ENCODE peak calls at places on chromosome 14, in eight cellular contexts. One of them, this sample, is unnamed.

GRCh38 chr14:23183479-23183878 is at the start of gene SLC7A8:
- DNase-seq in upper lobe of right lung: peak; percentile 81
- DNase-seq in Peyer's patch: peak; percentile 68
- DNase-seq in osteoblast: peak; percentile 65
- DNase-seq in A673: peak; percentile 72
- DNase-seq in cardiac muscle cell: no peak
- DNase-seq in ovary: peak; percentile 93
- DNase-seq in psoas muscle: peak; percentile 30
- DNase-seq in this sample: no peak

GRCh38 chr14:44812672-44813071 is 149.1 kb downstream of the KLHL28 start:
- DNase-seq in upper lobe of right lung: no peak
- DNase-seq in Peyer's patch: no peak
- DNase-seq in osteoblast: no peak
- DNase-seq in A673: no peak
- DNase-seq in cardiac muscle cell: no peak
- DNase-seq in ovary: no peak
- DNase-seq in psoas muscle: no peak
- DNase-seq in this sample: no peak

GRCh38 chr14:93013368-93013719 is 90.4 kb downstream of the CHGA start:
- DNase-seq in upper lobe of right lung: no peak
- DNase-seq in Peyer's patch: no peak
- DNase-seq in osteoblast: peak; percentile 97
- DNase-seq in A673: no peak
- DNase-seq in cardiac muscle cell: peak; percentile 77
- DNase-seq in ovary: no peak
- DNase-seq in psoas muscle: no peak
- DNase-seq in this sample: no peak

GRCh38 chr14:100062602-100063001 is 2.6 kb upstream of the EVL start:
- DNase-seq in upper lobe of right lung: no peak
- DNase-seq in Peyer's patch: no peak
- DNase-seq in osteoblast: no peak
- DNase-seq in A673: no peak
- DNase-seq in cardiac muscle cell: no peak
- DNase-seq in ovary: no peak
- DNase-seq in psoas muscle: no peak
- DNase-seq in this sample: no peak

GRCh38 chr14:50619569-50620141 is 48.5 kb downstream of the SAV1 start:
- DNase-seq in upper lobe of right lung: no peak
- DNase-seq in Peyer's patch: no peak
- DNase-seq in osteoblast: no peak
- DNase-seq in A673: peak; percentile 62
- DNase-seq in cardiac muscle cell: peak; percentile 69
- DNase-seq in ovary: no peak
- DNase-seq in psoas muscle: no peak
- DNase-seq in this sample: no peak

GRCh38 chr14:89915114-89915878 is 39.2 kb downstream of the EFCAB11 start:
- DNase-seq in upper lobe of right lung: no peak
- DNase-seq in Peyer's patch: no peak
- DNase-seq in osteoblast: no peak
- DNase-seq in A673: peak; percentile 72
- DNase-seq in cardiac muscle cell: peak; percentile 80
- DNase-seq in ovary: peak; percentile 78
- DNase-seq in psoas muscle: peak; percentile 27
- DNase-seq in this sample: no peak

GRCh38 chr14:92456215-92457017 is 57.2 kb upstream of the RIN3 start:
- DNase-seq in upper lobe of right lung: peak; percentile 81
- DNase-seq in Peyer's patch: no peak
- DNase-seq in osteoblast: peak; percentile 95
- DNase-seq in A673: peak; percentile 20
- DNase-seq in cardiac muscle cell: peak; percentile 86
- DNase-seq in ovary: peak; percentile 50
- DNase-seq in psoas muscle: peak; percentile 53
- DNase-seq in this sample: no peak

GRCh38 chr14:49621114-49621881 is 699 bp downstream of the MGAT2 start:
- DNase-seq in upper lobe of right lung: peak; percentile 91
- DNase-seq in Peyer's patch: peak; percentile 78
- DNase-seq in osteoblast: no peak
- DNase-seq in A673: peak; percentile 83
- DNase-seq in cardiac muscle cell: peak; percentile 65
- DNase-seq in ovary: peak; percentile 66
- DNase-seq in psoas muscle: peak; percentile 82
- DNase-seq in this sample: peak; percentile 92

GRCh38 chr14:81178063-81178462 is 42.7 kb downstream of the GTF2A1 start:
- DNase-seq in upper lobe of right lung: no peak
- DNase-seq in Peyer's patch: no peak
- DNase-seq in osteoblast: no peak
- DNase-seq in A673: no peak
- DNase-seq in cardiac muscle cell: no peak
- DNase-seq in ovary: no peak
- DNase-seq in psoas muscle: no peak
- DNase-seq in this sample: no peak

GRCh38 chr14:22448905-22449611 is 140.0 kb downstream of the DAD1 start:
- DNase-seq in upper lobe of right lung: no peak
- DNase-seq in Peyer's patch: no peak
- DNase-seq in osteoblast: peak; percentile 32
- DNase-seq in A673: no peak
- DNase-seq in cardiac muscle cell: peak; percentile 65
- DNase-seq in ovary: no peak
- DNase-seq in psoas muscle: peak; percentile 21
- DNase-seq in this sample: no peak

GRCh38 chr14:30333934-30334333 is 225.0 kb upstream of the G2E3 start:
- DNase-seq in upper lobe of right lung: no peak
- DNase-seq in Peyer's patch: no peak
- DNase-seq in osteoblast: no peak
- DNase-seq in A673: no peak
- DNase-seq in cardiac muscle cell: no peak
- DNase-seq in ovary: no peak
- DNase-seq in psoas muscle: no peak
- DNase-seq in this sample: no peak

GRCh38 chr14:35534130-35534883 is at the start of gene INSM2:
- DNase-seq in upper lobe of right lung: peak; percentile 66
- DNase-seq in Peyer's patch: no peak
- DNase-seq in osteoblast: no peak
- DNase-seq in A673: peak; percentile 17
- DNase-seq in cardiac muscle cell: no peak
- DNase-seq in ovary: no peak
- DNase-seq in psoas muscle: no peak
- DNase-seq in this sample: peak; percentile 76

GRCh38 chr14:71834308-71835204 is 97.7 kb upstream of the RGS6 start:
- DNase-seq in upper lobe of right lung: no peak
- DNase-seq in Peyer's patch: no peak
- DNase-seq in osteoblast: no peak
- DNase-seq in A673: no peak
- DNase-seq in cardiac muscle cell: no peak
- DNase-seq in ovary: no peak
- DNase-seq in psoas muscle: no peak
- DNase-seq in this sample: no peak

DNA sequence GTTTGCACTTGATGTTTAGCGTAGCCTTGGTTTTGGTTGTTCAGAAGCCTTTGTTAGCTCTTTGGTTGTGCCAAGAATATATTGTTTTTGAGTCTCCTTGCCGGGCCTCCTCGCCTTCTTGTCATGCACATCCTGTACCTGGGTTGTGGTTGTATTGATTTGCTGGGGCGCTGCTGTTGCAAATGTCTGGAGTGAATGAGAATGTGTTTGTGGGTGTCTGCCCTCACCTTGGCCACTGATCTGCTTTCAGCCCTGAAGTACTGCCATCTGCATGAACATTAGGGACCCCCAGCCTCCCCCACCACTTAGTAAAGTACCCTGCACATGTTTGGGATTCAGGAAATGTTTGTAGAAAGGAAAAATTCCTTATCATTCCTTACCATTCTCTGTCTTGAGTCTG is 16.5 kb downstream of the PRKCH start:
- DNase-seq in upper lobe of right lung: no peak
- DNase-seq in Peyer's patch: no peak
- DNase-seq in osteoblast: no peak
- DNase-seq in A673: no peak
- DNase-seq in cardiac muscle cell: no peak
- DNase-seq in ovary: no peak
- DNase-seq in psoas muscle: no peak
- DNase-seq in this sample: no peak
- H3K4me1 ChIP-seq in upper lobe of right lung: peaks cover 46% of the 10 kb centered on the region
- H3K4me1 ChIP-seq in Peyer's patch: no peaks in the 10 kb centered on the region
- H3K4me1 ChIP-seq in osteoblast: no peaks in the 10 kb centered on the region
- H3K4me1 ChIP-seq in A673: no peaks in the 10 kb centered on the region
- H3K4me1 ChIP-seq in cardiac muscle cell: peaks cover 58% of the 10 kb centered on the region
- H3K4me1 ChIP-seq in ovary: no peaks in the 10 kb centered on the region
- H3K4me1 ChIP-seq in psoas muscle: no peaks in the 10 kb centered on the region
- H3K4me1 ChIP-seq in this sample: no peaks in the 10 kb centered on the region

GRCh38 chr14:101844752-101845151 is 83.2 kb downstream of the PPP2R5C start:
- DNase-seq in upper lobe of right lung: no peak
- DNase-seq in Peyer's patch: no peak
- DNase-seq in osteoblast: no peak
- DNase-seq in A673: no peak
- DNase-seq in cardiac muscle cell: no peak
- DNase-seq in ovary: no peak
- DNase-seq in psoas muscle: no peak
- DNase-seq in this sample: no peak
- H3K36me3 ChIP-seq in upper lobe of right lung: peaks cover 5% of the 10 kb centered on the region
- H3K36me3 ChIP-seq in Peyer's patch: no peaks in the 10 kb centered on the region
- H3K36me3 ChIP-seq in osteoblast: no peaks in the 10 kb centered on the region
- H3K36me3 ChIP-seq in A673: no peaks in the 10 kb centered on the region
- H3K36me3 ChIP-seq in cardiac muscle cell: no peaks in the 10 kb centered on the region
- H3K36me3 ChIP-seq in ovary: no peaks in the 10 kb centered on the region
- H3K36me3 ChIP-seq in psoas muscle: no peaks in the 10 kb centered on the region
- H3K36me3 ChIP-seq in this sample: no peaks in the 10 kb centered on the region

GRCh38 chr14:85572845-85573244 is 42.9 kb downstream of the FLRT2 start:
- DNase-seq in upper lobe of right lung: no peak
- DNase-seq in Peyer's patch: no peak
- DNase-seq in osteoblast: peak; percentile 47
- DNase-seq in A673: peak; percentile 56
- DNase-seq in cardiac muscle cell: peak; percentile 79
- DNase-seq in ovary: no peak
- DNase-seq in psoas muscle: no peak
- DNase-seq in this sample: no peak

GRCh38 chr14:85574849-85575616 is 45.1 kb downstream of the FLRT2 start:
- DNase-seq in upper lobe of right lung: no peak
- DNase-seq in Peyer's patch: no peak
- DNase-seq in osteoblast: no peak
- DNase-seq in A673: no peak
- DNase-seq in cardiac muscle cell: no peak
- DNase-seq in ovary: no peak
- DNase-seq in psoas muscle: no peak
- DNase-seq in this sample: no peak

GRCh38 chr14:85572021-85572420 is 42.1 kb downstream of the FLRT2 start:
- DNase-seq in upper lobe of right lung: no peak
- DNase-seq in Peyer's patch: no peak
- DNase-seq in osteoblast: no peak
- DNase-seq in A673: no peak
- DNase-seq in cardiac muscle cell: no peak
- DNase-seq in ovary: no peak
- DNase-seq in psoas muscle: no peak
- DNase-seq in this sample: no peak

GRCh38 chr14:85575617-85575898 is 45.6 kb downstream of the FLRT2 start:
- DNase-seq in upper lobe of right lung: no peak
- DNase-seq in Peyer's patch: no peak
- DNase-seq in osteoblast: no peak
- DNase-seq in A673: no peak
- DNase-seq in cardiac muscle cell: no peak
- DNase-seq in ovary: no peak
- DNase-seq in psoas muscle: no peak
- DNase-seq in this sample: no peak

GRCh38 chr14:85573406-85573805 is 43.5 kb downstream of the FLRT2 start:
- DNase-seq in upper lobe of right lung: no peak
- DNase-seq in Peyer's patch: no peak
- DNase-seq in osteoblast: no peak
- DNase-seq in A673: no peak
- DNase-seq in cardiac muscle cell: no peak
- DNase-seq in ovary: no peak
- DNase-seq in psoas muscle: no peak
- DNase-seq in this sample: no peak
- H3K4me1 ChIP-seq in upper lobe of right lung: no peaks in the 10 kb centered on the region
- H3K4me1 ChIP-seq in Peyer's patch: no peaks in the 10 kb centered on the region
- H3K4me1 ChIP-seq in osteoblast: peaks cover 46% of the 10 kb centered on the region
- H3K4me1 ChIP-seq in A673: peaks cover 39% of the 10 kb centered on the region
- H3K4me1 ChIP-seq in cardiac muscle cell: peaks cover 74% of the 10 kb centered on the region
- H3K4me1 ChIP-seq in ovary: peaks cover 11% of the 10 kb centered on the region
- H3K4me1 ChIP-seq in psoas muscle: peaks cover 15% of the 10 kb centered on the region
- H3K4me1 ChIP-seq in this sample: no peaks in the 10 kb centered on the region

DNA sequence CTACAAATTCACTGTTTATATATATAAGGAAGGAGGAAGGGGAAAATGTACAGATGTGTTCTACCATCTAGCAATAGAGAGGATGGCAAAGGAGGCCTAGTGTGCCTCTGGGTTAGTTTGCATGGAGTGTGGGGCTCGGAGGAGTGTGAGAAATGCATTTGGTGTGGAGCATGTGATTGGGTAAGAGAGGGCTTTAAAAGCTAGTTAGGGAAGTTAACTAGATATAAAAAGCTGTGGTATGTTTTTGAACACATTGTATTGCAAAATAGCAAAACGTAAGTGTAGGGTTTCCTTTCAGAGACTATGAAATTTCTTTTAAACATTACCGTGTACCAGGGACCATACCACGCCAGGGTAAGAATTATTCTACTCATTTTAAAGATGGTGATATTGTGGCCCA is 53.3 kb upstream of the STXBP6 start:
- DNase-seq in upper lobe of right lung: no peak
- DNase-seq in Peyer's patch: no peak
- DNase-seq in osteoblast: no peak
- DNase-seq in A673: no peak
- DNase-seq in cardiac muscle cell: no peak
- DNase-seq in ovary: no peak
- DNase-seq in psoas muscle: no peak
- DNase-seq in this sample: no peak
- H3K36me3 ChIP-seq in upper lobe of right lung: no peaks in the 10 kb centered on the region
- H3K36me3 ChIP-seq in Peyer's patch: no peaks in the 10 kb centered on the region
- H3K36me3 ChIP-seq in osteoblast: no peaks in the 10 kb centered on the region
- H3K36me3 ChIP-seq in A673: no peaks in the 10 kb centered on the region
- H3K36me3 ChIP-seq in cardiac muscle cell: no peaks in the 10 kb centered on the region
- H3K36me3 ChIP-seq in ovary: no peaks in the 10 kb centered on the region
- H3K36me3 ChIP-seq in psoas muscle: no peaks in the 10 kb centered on the region
- H3K36me3 ChIP-seq in this sample: no peaks in the 10 kb centered on the region

This sample was measured in kidney.